ENCODE peak calls at places on chromosomes 11 and 22, in seven cellular contexts. One of them, this sample, is unnamed.

GRCh38 chr11:1202776-1203504 is 19.9 kb upstream of the MUC5B start:
- DNase-seq in mesothelial cell of epicardium: peak
- DNase-seq in psoas muscle: peak
- DNase-seq in prostate gland: peak
- DNase-seq in activated B cell treated with CpG ODN at 0.5 μM for 24 hours: peak
- DNase-seq in cardiac muscle cell: peak
- DNase-seq in sigmoid colon: peak
- DNase-seq in this sample: peak

GRCh38 chr11:122170815-122171475 is 54.9 kb upstream of the BLID start:
- DNase-seq in mesothelial cell of epicardium: no peak
- DNase-seq in psoas muscle: no peak
- DNase-seq in prostate gland: no peak
- DNase-seq in activated B cell treated with CpG ODN at 0.5 μM for 24 hours: no peak
- DNase-seq in cardiac muscle cell: no peak
- DNase-seq in sigmoid colon: no peak
- DNase-seq in this sample: no peak

GRCh38 chr22:45083659-45084305 is 74.0 kb upstream of the PHF21B start:
- DNase-seq in mesothelial cell of epicardium: no peak
- DNase-seq in psoas muscle: no peak
- DNase-seq in prostate gland: no peak
- DNase-seq in activated B cell treated with CpG ODN at 0.5 μM for 24 hours: no peak
- DNase-seq in cardiac muscle cell: no peak
- DNase-seq in sigmoid colon: no peak
- DNase-seq in this sample: no peak

GRCh38 chr11:47216141-47216798 is 1.5 kb downstream of the DDB2 start:
- DNase-seq in mesothelial cell of epicardium: no peak
- DNase-seq in psoas muscle: peak
- DNase-seq in prostate gland: peak
- DNase-seq in activated B cell treated with CpG ODN at 0.5 μM for 24 hours: peak
- DNase-seq in cardiac muscle cell: peak
- DNase-seq in sigmoid colon: no peak
- DNase-seq in this sample: no peak

GRCh38 chr11:34789196-34789834 is 126.9 kb downstream of the APIP start:
- DNase-seq in mesothelial cell of epicardium: no peak
- DNase-seq in psoas muscle: no peak
- DNase-seq in prostate gland: no peak
- DNase-seq in activated B cell treated with CpG ODN at 0.5 μM for 24 hours: no peak
- DNase-seq in cardiac muscle cell: no peak
- DNase-seq in sigmoid colon: no peak
- DNase-seq in this sample: no peak

GRCh38 chr11:102564110-102564509 is 33.6 kb upstream of the MMP7 start:
- DNase-seq in mesothelial cell of epicardium: no peak
- DNase-seq in psoas muscle: no peak
- DNase-seq in prostate gland: no peak
- DNase-seq in activated B cell treated with CpG ODN at 0.5 μM for 24 hours: no peak
- DNase-seq in cardiac muscle cell: no peak
- DNase-seq in sigmoid colon: no peak
- DNase-seq in this sample: no peak

GRCh38 chr11:83508804-83509203 is 222.6 kb upstream of the CCDC90B start:
- DNase-seq in mesothelial cell of epicardium: no peak
- DNase-seq in psoas muscle: no peak
- DNase-seq in prostate gland: no peak
- DNase-seq in activated B cell treated with CpG ODN at 0.5 μM for 24 hours: no peak
- DNase-seq in cardiac muscle cell: no peak
- DNase-seq in sigmoid colon: no peak
- DNase-seq in this sample: no peak

GRCh38 chr22:29636751-29637150 is 33.3 kb downstream of the NF2 start:
- DNase-seq in mesothelial cell of epicardium: no peak
- DNase-seq in psoas muscle: no peak
- DNase-seq in prostate gland: no peak
- DNase-seq in activated B cell treated with CpG ODN at 0.5 μM for 24 hours: no peak
- DNase-seq in cardiac muscle cell: no peak
- DNase-seq in sigmoid colon: no peak
- DNase-seq in this sample: no peak

GRCh38 chr11:70420008-70420464 is 21.7 kb downstream of the CTTN start:
- DNase-seq in mesothelial cell of epicardium: no peak
- DNase-seq in psoas muscle: no peak
- DNase-seq in prostate gland: no peak
- DNase-seq in activated B cell treated with CpG ODN at 0.5 μM for 24 hours: no peak
- DNase-seq in cardiac muscle cell: no peak
- DNase-seq in sigmoid colon: no peak
- DNase-seq in this sample: no peak

GRCh38 chr11:120391297-120391696 is 55.1 kb downstream of the ARHGEF12 start:
- DNase-seq in mesothelial cell of epicardium: no peak
- DNase-seq in psoas muscle: no peak
- DNase-seq in prostate gland: no peak
- DNase-seq in activated B cell treated with CpG ODN at 0.5 μM for 24 hours: no peak
- DNase-seq in cardiac muscle cell: peak
- DNase-seq in sigmoid colon: no peak
- DNase-seq in this sample: no peak

GRCh38 chr11:86483591-86484163 is 109.0 kb downstream of the CCDC81 start:
- DNase-seq in mesothelial cell of epicardium: no peak
- DNase-seq in psoas muscle: peak
- DNase-seq in prostate gland: no peak
- DNase-seq in activated B cell treated with CpG ODN at 0.5 μM for 24 hours: no peak
- DNase-seq in cardiac muscle cell: no peak
- DNase-seq in sigmoid colon: no peak
- DNase-seq in this sample: no peak

GRCh38 chr11:565921-566509 is 5.2 kb downstream of the RASSF7 start:
- DNase-seq in mesothelial cell of epicardium: no peak
- DNase-seq in psoas muscle: no peak
- DNase-seq in prostate gland: no peak
- DNase-seq in activated B cell treated with CpG ODN at 0.5 μM for 24 hours: no peak
- DNase-seq in cardiac muscle cell: no peak
- DNase-seq in sigmoid colon: no peak
- DNase-seq in this sample: no peak

GRCh38 chr11:70942593-70942992 is 309.8 kb downstream of the SHANK2 start:
- DNase-seq in mesothelial cell of epicardium: no peak
- DNase-seq in psoas muscle: no peak
- DNase-seq in prostate gland: no peak
- DNase-seq in activated B cell treated with CpG ODN at 0.5 μM for 24 hours: no peak
- DNase-seq in cardiac muscle cell: no peak
- DNase-seq in sigmoid colon: no peak
- DNase-seq in this sample: peak

GRCh38 chr11:45451766-45452440 is 165.8 kb upstream of the SYT13 start:
- DNase-seq in mesothelial cell of epicardium: no peak
- DNase-seq in psoas muscle: no peak
- DNase-seq in prostate gland: no peak
- DNase-seq in activated B cell treated with CpG ODN at 0.5 μM for 24 hours: no peak
- DNase-seq in cardiac muscle cell: no peak
- DNase-seq in sigmoid colon: no peak
- DNase-seq in this sample: no peak

GRCh38 chr11:121237686-121238658 is 54.6 kb upstream of the SC5D start:
- DNase-seq in mesothelial cell of epicardium: no peak
- DNase-seq in psoas muscle: no peak
- DNase-seq in prostate gland: peak
- DNase-seq in activated B cell treated with CpG ODN at 0.5 μM for 24 hours: no peak
- DNase-seq in cardiac muscle cell: no peak
- DNase-seq in sigmoid colon: no peak
- DNase-seq in this sample: no peak

GRCh38 chr11:8610532-8611116 is 16.6 kb upstream of the STK33 start:
- DNase-seq in mesothelial cell of epicardium: no peak
- DNase-seq in psoas muscle: no peak
- DNase-seq in prostate gland: no peak
- DNase-seq in activated B cell treated with CpG ODN at 0.5 μM for 24 hours: no peak
- DNase-seq in cardiac muscle cell: no peak
- DNase-seq in sigmoid colon: no peak
- DNase-seq in this sample: no peak

GRCh38 chr11:119754199-119754598 is 25.2 kb upstream of the NECTIN1 start:
- DNase-seq in mesothelial cell of epicardium: no peak
- DNase-seq in psoas muscle: no peak
- DNase-seq in prostate gland: no peak
- DNase-seq in activated B cell treated with CpG ODN at 0.5 μM for 24 hours: no peak
- DNase-seq in cardiac muscle cell: no peak
- DNase-seq in sigmoid colon: no peak
- DNase-seq in this sample: no peak

GRCh38 chr11:114775849-114776621 is 97.7 kb downstream of the NXPE2 start:
- DNase-seq in mesothelial cell of epicardium: no peak
- DNase-seq in psoas muscle: no peak
- DNase-seq in prostate gland: no peak
- DNase-seq in activated B cell treated with CpG ODN at 0.5 μM for 24 hours: no peak
- DNase-seq in cardiac muscle cell: peak
- DNase-seq in sigmoid colon: no peak
- DNase-seq in this sample: peak

GRCh38 chr11:120608061-120608460 is 96.5 kb downstream of the GRIK4 start:
- DNase-seq in mesothelial cell of epicardium: no peak
- DNase-seq in psoas muscle: no peak
- DNase-seq in prostate gland: no peak
- DNase-seq in activated B cell treated with CpG ODN at 0.5 μM for 24 hours: no peak
- DNase-seq in cardiac muscle cell: no peak
- DNase-seq in sigmoid colon: no peak
- DNase-seq in this sample: no peak

GRCh38 chr11:396948-397548 is 3.0 kb downstream of the PKP3 start:
- DNase-seq in mesothelial cell of epicardium: no peak
- DNase-seq in psoas muscle: peak
- DNase-seq in prostate gland: no peak
- DNase-seq in activated B cell treated with CpG ODN at 0.5 μM for 24 hours: peak
- DNase-seq in cardiac muscle cell: no peak
- DNase-seq in sigmoid colon: peak
- DNase-seq in this sample: no peak

GRCh38 chr11:113881856-113882255 is 6.5 kb upstream of the USP28 start:
- DNase-seq in mesothelial cell of epicardium: no peak
- DNase-seq in psoas muscle: no peak
- DNase-seq in prostate gland: no peak
- DNase-seq in activated B cell treated with CpG ODN at 0.5 μM for 24 hours: no peak
- DNase-seq in cardiac muscle cell: no peak
- DNase-seq in sigmoid colon: no peak
- DNase-seq in this sample: no peak

DNA sequence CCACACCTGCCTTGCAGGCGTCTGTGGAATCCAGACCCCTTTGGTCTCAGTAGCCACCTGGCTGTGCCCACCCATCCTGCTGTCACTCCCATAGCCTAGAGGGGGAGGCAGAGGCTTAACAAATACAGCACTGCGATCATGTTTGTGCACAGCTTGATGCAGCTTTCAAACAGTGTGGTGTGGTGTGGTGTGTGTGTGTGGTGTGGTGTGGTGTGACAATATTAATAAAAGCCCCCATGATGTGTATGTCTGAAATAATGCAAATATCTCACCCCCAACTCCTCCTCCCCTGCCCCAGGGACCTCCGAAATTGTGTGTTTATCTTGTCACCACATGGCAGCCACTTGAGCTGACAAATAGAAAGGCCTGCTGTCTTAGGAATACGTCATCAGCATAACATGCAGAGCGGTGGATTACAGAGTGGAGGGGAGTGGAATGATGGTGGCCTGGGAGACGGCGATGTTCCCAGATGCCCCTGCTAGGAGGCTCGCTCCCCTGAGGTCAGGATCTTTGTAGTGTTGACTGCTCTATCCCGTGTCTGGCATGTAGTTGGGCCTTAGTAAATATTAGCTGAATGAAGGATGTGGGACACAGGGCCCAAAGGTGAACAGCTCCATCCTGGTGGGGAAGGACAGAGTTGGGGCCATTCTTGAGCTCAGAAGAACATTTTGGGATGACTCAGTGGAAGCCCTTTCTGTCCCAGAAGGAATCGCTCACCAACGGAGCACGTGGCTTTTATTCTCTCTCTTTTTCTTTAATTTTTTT is 2.8 kb downstream of the PDXP start:
- DNase-seq in mesothelial cell of epicardium: no peak
- DNase-seq in psoas muscle: no peak
- DNase-seq in prostate gland: no peak
- DNase-seq in activated B cell treated with CpG ODN at 0.5 μM for 24 hours: no peak
- DNase-seq in cardiac muscle cell: peak
- DNase-seq in sigmoid colon: no peak
- DNase-seq in this sample: peak
- TF ChIP-seq CTCF in mesothelial cell of epicardium: no peak
- TF ChIP-seq CTCF in psoas muscle: peak
- TF ChIP-seq CTCF in prostate gland: peak
- TF ChIP-seq CTCF in activated B cell treated with CpG ODN at 0.5 μM for 24 hours: no peak
- TF ChIP-seq CTCF in cardiac muscle cell: peak
- TF ChIP-seq CTCF in sigmoid colon: peak
- TF ChIP-seq CTCF in this sample: peak

DNA sequence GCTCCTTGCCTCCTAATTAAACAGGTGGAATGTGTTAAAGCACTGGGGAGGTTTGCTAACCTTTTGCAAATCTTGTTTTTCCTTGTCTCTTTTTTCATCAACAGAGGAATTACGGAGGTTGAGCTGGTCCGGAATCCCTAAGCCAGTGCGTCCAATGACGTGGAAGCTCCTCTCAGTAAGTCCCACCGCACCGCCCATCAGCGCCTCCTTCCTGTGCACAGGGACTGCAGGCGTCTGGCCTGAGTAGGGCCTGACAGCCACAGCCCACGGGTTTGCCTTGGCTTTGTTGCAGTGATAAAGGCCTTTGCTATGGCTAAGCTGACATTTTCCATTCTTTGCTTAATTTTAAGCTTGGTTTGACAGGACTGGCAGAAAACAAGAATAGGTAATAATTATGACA is 116.1 kb downstream of the TBC1D22A start:
- DNase-seq in mesothelial cell of epicardium: no peak
- DNase-seq in psoas muscle: no peak
- DNase-seq in prostate gland: no peak
- DNase-seq in activated B cell treated with CpG ODN at 0.5 μM for 24 hours: no peak
- DNase-seq in cardiac muscle cell: no peak
- DNase-seq in sigmoid colon: no peak
- DNase-seq in this sample: peak
- TF ChIP-seq CTCF in mesothelial cell of epicardium: no peak
- TF ChIP-seq CTCF in psoas muscle: no peak
- TF ChIP-seq CTCF in prostate gland: no peak
- TF ChIP-seq CTCF in activated B cell treated with CpG ODN at 0.5 μM for 24 hours: no peak
- TF ChIP-seq CTCF in cardiac muscle cell: no peak
- TF ChIP-seq CTCF in sigmoid colon: no peak
- TF ChIP-seq CTCF in this sample: no peak

GRCh38 chr11:64802370-64803162 is 448 bp downstream of the MAP4K2 start:
- DNase-seq in mesothelial cell of epicardium: no peak
- DNase-seq in psoas muscle: no peak
- DNase-seq in prostate gland: no peak
- DNase-seq in activated B cell treated with CpG ODN at 0.5 μM for 24 hours: peak
- DNase-seq in cardiac muscle cell: no peak
- DNase-seq in sigmoid colon: peak
- DNase-seq in this sample: no peak

GRCh38 chr11:64804346-64805210 is 1.6 kb upstream of the MAP4K2 start:
- DNase-seq in mesothelial cell of epicardium: no peak
- DNase-seq in psoas muscle: no peak
- DNase-seq in prostate gland: no peak
- DNase-seq in activated B cell treated with CpG ODN at 0.5 μM for 24 hours: no peak
- DNase-seq in cardiac muscle cell: no peak
- DNase-seq in sigmoid colon: peak
- DNase-seq in this sample: no peak

GRCh38 chr11:64803846-64804345 is 882 bp upstream of the MAP4K2 start:
- DNase-seq in mesothelial cell of epicardium: no peak
- DNase-seq in psoas muscle: no peak
- DNase-seq in prostate gland: no peak
- DNase-seq in activated B cell treated with CpG ODN at 0.5 μM for 24 hours: no peak
- DNase-seq in cardiac muscle cell: no peak
- DNase-seq in sigmoid colon: no peak
- DNase-seq in this sample: no peak

GRCh38 chr11:64801591-64802369 is 1.2 kb downstream of the MAP4K2 start:
- DNase-seq in mesothelial cell of epicardium: no peak
- DNase-seq in psoas muscle: no peak
- DNase-seq in prostate gland: no peak
- DNase-seq in activated B cell treated with CpG ODN at 0.5 μM for 24 hours: peak
- DNase-seq in cardiac muscle cell: no peak
- DNase-seq in sigmoid colon: peak
- DNase-seq in this sample: no peak

GRCh38 chr11:64803163-64803845 is at the start of gene MAP4K2:
- DNase-seq in mesothelial cell of epicardium: peak
- DNase-seq in psoas muscle: peak
- DNase-seq in prostate gland: peak
- DNase-seq in activated B cell treated with CpG ODN at 0.5 μM for 24 hours: peak
- DNase-seq in cardiac muscle cell: peak
- DNase-seq in sigmoid colon: peak
- DNase-seq in this sample: peak
- TF ChIP-seq CTCF in mesothelial cell of epicardium: no peak
- TF ChIP-seq CTCF in psoas muscle: peak
- TF ChIP-seq CTCF in prostate gland: peak
- TF ChIP-seq CTCF in activated B cell treated with CpG ODN at 0.5 μM for 24 hours: no peak
- TF ChIP-seq CTCF in cardiac muscle cell: peak
- TF ChIP-seq CTCF in sigmoid colon: peak
- TF ChIP-seq CTCF in this sample: no peak

GRCh38 chr11:62242021-62242420 is at the start of gene SCGB1D2:
- DNase-seq in mesothelial cell of epicardium: no peak
- DNase-seq in psoas muscle: peak
- DNase-seq in prostate gland: peak
- DNase-seq in activated B cell treated with CpG ODN at 0.5 μM for 24 hours: no peak
- DNase-seq in cardiac muscle cell: no peak
- DNase-seq in sigmoid colon: no peak
- DNase-seq in this sample: no peak
- TF ChIP-seq CTCF in mesothelial cell of epicardium: no peak
- TF ChIP-seq CTCF in psoas muscle: no peak
- TF ChIP-seq CTCF in prostate gland: peak
- TF ChIP-seq CTCF in activated B cell treated with CpG ODN at 0.5 μM for 24 hours: no peak
- TF ChIP-seq CTCF in cardiac muscle cell: no peak
- TF ChIP-seq CTCF in sigmoid colon: no peak
- TF ChIP-seq CTCF in this sample: no peak

This sample was measured in glutamatergic neuron.